ENCODE peak calls at places on chromosomes 6 and 20, in ten cellular contexts. T is tibial artery; D is non-pigmented ciliary epithelial cell; N is stimulated activated naive CD8-positive, alpha-beta T cell treated with anti-CD3 and anti-CD28 coated beads, Interleukin-15, Interleukin-2, amounts not matched to agents 100 U/mL and 50 U/mL, for 24 hours; M is left lung; P is BJ; F is OCI-LY7; S is stimulated activated CD4-positive, alpha-beta T cell treated with anti-CD3 and anti-CD28 coated beads, Interleukin-2, amount 100 ng/mL, for 48 hours; V is fibroblast of pulmonary artery; B is memory B cell. O is an unnamed sample.

GRCh38 chr6:36874016-36874442 is 574 bp downstream of the PPIL1 start:
- DNase-seq in T (no peak), D (no peak), N (no peak), M (no peak), P (no peak), F (no peak), S (no peak), V (peak), B (no peak), O (no peak)

GRCh38 chr6:27630727-27631613 is 158.1 kb upstream of the ZNF184 start:
- DNase-seq in T (no peak), D (no peak), N (peak), M (no peak), P (no peak), F (no peak), S (peak), V (peak), B (no peak), O (no peak)

GRCh38 chr6:130396722-130397121 is 30.9 kb downstream of the TMEM200A start:
- DNase-seq in T (no peak), D (no peak), N (no peak), M (no peak), P (no peak), F (no peak), S (no peak), V (no peak), B (no peak), O (no peak)

GRCh38 chr6:8170245-8170644 is 67.9 kb upstream of the EEF1E1 start:
- DNase-seq in T (no peak), D (no peak), N (no peak), M (no peak), P (no peak), F (no peak), S (no peak), V (no peak), B (no peak), O (no peak)

GRCh38 chr6:2030682-2031244 is 214.6 kb downstream of the GMDS start:
- DNase-seq in T (no peak), D (no peak), N (no peak), M (no peak), P (no peak), F (no peak), S (no peak), V (no peak), B (no peak), O (no peak)

GRCh38 chr20:1338801-1339200 is 9.9 kb upstream of the SDCBP2 start:
- DNase-seq in T (no peak), D (no peak), N (no peak), M (no peak), P (no peak), F (no peak), S (no peak), V (no peak), B (no peak), O (no peak)

GRCh38 chr20:38859070-38859690 is 53.7 kb downstream of the PPP1R16B start:
- DNase-seq in T (no peak), D (no peak), N (no peak), M (no peak), P (no peak), F (peak), S (no peak), V (no peak), B (peak), O (no peak)

GRCh38 chr6:94045473-94045872 is 626.1 kb upstream of the EPHA7 start:
- DNase-seq in T (no peak), D (no peak), N (no peak), M (no peak), P (no peak), F (no peak), S (no peak), V (no peak), B (no peak), O (no peak)

GRCh38 chr20:35174458-35175216 is 2.8 kb downstream of the PROCR start:
- DNase-seq in T (no peak), D (no peak), N (no peak), M (no peak), P (no peak), F (no peak), S (no peak), V (no peak), B (no peak), O (no peak)

GRCh38 chr20:17281478-17281877 is 54.6 kb downstream of the PCSK2 start:
- DNase-seq in T (no peak), D (no peak), N (peak), M (no peak), P (no peak), F (peak), S (peak), V (no peak), B (no peak), O (peak)

GRCh38 chr20:40008177-40008576 is 680.9 kb downstream of the MAFB start:
- DNase-seq in T (no peak), D (no peak), N (no peak), M (no peak), P (no peak), F (no peak), S (no peak), V (no peak), B (no peak), O (no peak)

GRCh38 chr6:169173532-169174268 is 79.9 kb downstream of the THBS2 start:
- DNase-seq in T (no peak), D (no peak), N (no peak), M (no peak), P (no peak), F (no peak), S (no peak), V (no peak), B (peak), O (no peak)

GRCh38 chr6:160379464-160379863 is 31.3 kb downstream of the SLC22A3 start:
- DNase-seq in T (no peak), D (no peak), N (no peak), M (no peak), P (no peak), F (no peak), S (no peak), V (peak), B (no peak), O (no peak)

GRCh38 chr20:8291873-8292272 is 159.8 kb downstream of the PLCB1 start:
- DNase-seq in T (no peak), D (peak), N (no peak), M (no peak), P (peak), F (no peak), S (no peak), V (peak), B (no peak), O (peak)

GRCh38 chr20:19594896-19595295 is 163.2 kb upstream of the RIN2 start:
- DNase-seq in T (no peak), D (no peak), N (no peak), M (no peak), P (no peak), F (no peak), S (no peak), V (no peak), B (no peak), O (peak)

GRCh38 chr6:112501705-112502104 is 154.6 kb downstream of the RFPL4B start:
- DNase-seq in T (no peak), D (no peak), N (no peak), M (peak), P (no peak), F (no peak), S (no peak), V (peak), B (no peak), O (no peak)

GRCh38 chr6:44675449-44675848 is 287.9 kb downstream of the CDC5L start:
- DNase-seq in T (no peak), D (no peak), N (no peak), M (no peak), P (no peak), F (no peak), S (no peak), V (no peak), B (no peak), O (no peak)

GRCh38 chr6:49913656-49914055 is 47.3 kb upstream of the CRISP1 start:
- DNase-seq in T (no peak), D (no peak), N (no peak), M (no peak), P (no peak), F (no peak), S (no peak), V (no peak), B (no peak), O (no peak)

GRCh38 chr6:20056350-20056992 is 155.8 kb downstream of the MBOAT1 start:
- DNase-seq in T (no peak), D (peak), N (no peak), M (no peak), P (no peak), F (peak), S (no peak), V (peak), B (no peak), O (no peak)

GRCh38 chr6:53023323-53023722 is 28.2 kb upstream of the GSTA4 start:
- DNase-seq in T (no peak), D (no peak), N (no peak), M (no peak), P (no peak), F (no peak), S (no peak), V (no peak), B (no peak), O (no peak)

GRCh38 chr6:41111017-41111416 is 38.2 kb downstream of the NFYA start:
- DNase-seq in T (no peak), D (no peak), N (no peak), M (no peak), P (no peak), F (no peak), S (no peak), V (no peak), B (no peak), O (no peak)

GRCh38 chr6:1952726-1953360 is 292.6 kb downstream of the GMDS start:
- DNase-seq in T (no peak), D (peak), N (no peak), M (no peak), P (peak), F (no peak), S (no peak), V (peak), B (no peak), O (peak)

GRCh38 chr20:19254956-19255355 is 42.5 kb downstream of the SLC24A3 start:
- DNase-seq in T (no peak), D (no peak), N (no peak), M (no peak), P (no peak), F (no peak), S (no peak), V (no peak), B (no peak), O (no peak)

GRCh38 chr6:53014034-53014433 is 18.9 kb upstream of the GSTA4 start:
- DNase-seq in T (no peak), D (no peak), N (no peak), M (no peak), P (peak), F (no peak), S (no peak), V (peak), B (no peak), O (no peak)

GRCh38 chr6:162543221-162543620 is 184.3 kb downstream of the PRKN start:
- DNase-seq in T (no peak), D (no peak), N (no peak), M (no peak), P (no peak), F (no peak), S (no peak), V (no peak), B (no peak), O (no peak)

GRCh38 chr6:166589334-166589731 is 2.9 kb upstream of the RAMACL start:
- DNase-seq in T (no peak), D (no peak), N (no peak), M (no peak), P (no peak), F (peak), S (no peak), V (no peak), B (no peak), O (no peak)

GRCh38 chr6:26156850-26157149 is 69.6 kb downstream of the HFE start:
- DNase-seq in T (no peak), D (no peak), N (no peak), M (no peak), P (no peak), F (no peak), S (no peak), V (no peak), B (no peak), O (no peak)

GRCh38 chr6:30645989-30646388 is 944 bp upstream of the C6orf136 start:
- DNase-seq in T (no peak), D (no peak), N (no peak), M (no peak), P (no peak), F (no peak), S (no peak), V (no peak), B (no peak), O (no peak)

GRCh38 chr20:1862665-1863059 is 32.5 kb upstream of the SIRPA start:
- DNase-seq in T (no peak), D (no peak), N (no peak), M (no peak), P (no peak), F (no peak), S (no peak), V (no peak), B (no peak), O (no peak)

GRCh38 chr20:38127011-38127621 is 38.0 kb downstream of the TGM2 start:
- DNase-seq in T (peak), D (peak), N (no peak), M (no peak), P (no peak), F (no peak), S (no peak), V (peak), B (no peak), O (peak)

GRCh38 chr6:118876201-118876600 is 17.8 kb upstream of the ASF1A start:
- DNase-seq in T (no peak), D (no peak), N (no peak), M (no peak), P (no peak), F (no peak), S (no peak), V (no peak), B (no peak), O (peak)

GRCh38 chr20:36251426-36251825 is 15.1 kb downstream of the AAR2 start:
- DNase-seq in T (no peak), D (no peak), N (no peak), M (no peak), P (no peak), F (no peak), S (no peak), V (no peak), B (no peak), O (no peak)

O was measured in HS-27A.